ENCODE peak calls at places on chromosome 16, in eight cellular contexts. One of them, this sample, is unnamed.

GRCh38 chr16:48011888-48012658 is 143.7 kb downstream of the ABCC12 start:
- DNase-seq in adrenal gland: no peak
- DNase-seq in breast epithelium: no peak
- DNase-seq in AG09309: no peak
- DNase-seq in effector memory CD4-positive, alpha-beta T cell: no peak
- DNase-seq in glutamatergic neuron: no peak
- DNase-seq in progenitor cell of endocrine pancreas: no peak
- DNase-seq in ascending aorta: no peak
- DNase-seq in this sample: peak

GRCh38 chr16:81405702-81406113 is 38.9 kb upstream of the CMIP start:
- DNase-seq in ascending aorta: no peak
- DNase-seq in breast epithelium: peak
- DNase-seq in glutamatergic neuron: no peak
- DNase-seq in adrenal gland: peak
- DNase-seq in AG09309: peak
- DNase-seq in effector memory CD4-positive, alpha-beta T cell: no peak
- DNase-seq in progenitor cell of endocrine pancreas: peak
- DNase-seq in this sample: no peak

GRCh38 chr16:51556694-51557327 is 405.7 kb upstream of the SALL1 start:
- DNase-seq in adrenal gland: no peak
- DNase-seq in progenitor cell of endocrine pancreas: no peak
- DNase-seq in AG09309: peak
- DNase-seq in breast epithelium: no peak
- DNase-seq in ascending aorta: no peak
- DNase-seq in glutamatergic neuron: peak
- DNase-seq in effector memory CD4-positive, alpha-beta T cell: no peak
- DNase-seq in this sample: peak

GRCh38 chr16:10964891-10965326 is 20.5 kb downstream of the CLEC16A start:
- DNase-seq in breast epithelium: no peak
- DNase-seq in ascending aorta: no peak
- DNase-seq in effector memory CD4-positive, alpha-beta T cell: peak
- DNase-seq in adrenal gland: no peak
- DNase-seq in glutamatergic neuron: no peak
- DNase-seq in AG09309: no peak
- DNase-seq in progenitor cell of endocrine pancreas: no peak
- DNase-seq in this sample: no peak

GRCh38 chr16:69501956-69502457 is 63.8 kb upstream of the NFAT5 start:
- DNase-seq in effector memory CD4-positive, alpha-beta T cell: no peak
- DNase-seq in AG09309: no peak
- DNase-seq in breast epithelium: no peak
- DNase-seq in progenitor cell of endocrine pancreas: no peak
- DNase-seq in adrenal gland: no peak
- DNase-seq in ascending aorta: no peak
- DNase-seq in glutamatergic neuron: no peak
- DNase-seq in this sample: no peak

GRCh38 chr16:17802566-17802965 is 331.8 kb upstream of the XYLT1 start:
- DNase-seq in effector memory CD4-positive, alpha-beta T cell: no peak
- DNase-seq in progenitor cell of endocrine pancreas: no peak
- DNase-seq in ascending aorta: no peak
- DNase-seq in glutamatergic neuron: no peak
- DNase-seq in breast epithelium: no peak
- DNase-seq in AG09309: no peak
- DNase-seq in adrenal gland: no peak
- DNase-seq in this sample: peak

GRCh38 chr16:13110124-13110796 is 208.9 kb downstream of the SHISA9 start:
- DNase-seq in adrenal gland: no peak
- DNase-seq in glutamatergic neuron: no peak
- DNase-seq in ascending aorta: peak
- DNase-seq in breast epithelium: peak
- DNase-seq in effector memory CD4-positive, alpha-beta T cell: no peak
- DNase-seq in AG09309: no peak
- DNase-seq in progenitor cell of endocrine pancreas: no peak
- DNase-seq in this sample: no peak

GRCh38 chr16:75931043-75931442 is 204.8 kb upstream of the CPHXL start:
- DNase-seq in AG09309: no peak
- DNase-seq in ascending aorta: no peak
- DNase-seq in effector memory CD4-positive, alpha-beta T cell: no peak
- DNase-seq in progenitor cell of endocrine pancreas: no peak
- DNase-seq in glutamatergic neuron: no peak
- DNase-seq in breast epithelium: no peak
- DNase-seq in adrenal gland: no peak
- DNase-seq in this sample: no peak

GRCh38 chr16:12188674-12189249 is 212.2 kb downstream of the SNX29 start:
- DNase-seq in effector memory CD4-positive, alpha-beta T cell: no peak
- DNase-seq in ascending aorta: no peak
- DNase-seq in progenitor cell of endocrine pancreas: no peak
- DNase-seq in AG09309: peak
- DNase-seq in adrenal gland: no peak
- DNase-seq in breast epithelium: no peak
- DNase-seq in glutamatergic neuron: no peak
- DNase-seq in this sample: no peak

This sample was measured in esophagus muscularis mucosa.